ENCODE peak calls at places on chromosome 9, in nine cellular contexts. N is HepG2, J is fibroblast of mammary gland, W is RWPE2, S is neural progenitor cell, V is mammary epithelial cell, Y is GM10248, M is GM13976, F is epithelial cell of esophagus. P is an unnamed sample.
A peak's percentile ranks its signal among the peaks of the same experiment; 100 is the strongest.

GRCh38 chr9:34993502-34994428 is 4.2 kb downstream of the DNAJB5 start:
- DNase-seq in N (no peak), J (peak; percentile 81), W (peak; percentile 34), S (no peak), V (no peak), Y (no peak), M (peak; percentile 71), F (peak; percentile 44), P (peak; percentile 48)

GRCh38 chr9:134565316-134565915 is 76.2 kb upstream of the COL5A1 start:
- DNase-seq in N (no peak), J (no peak), W (no peak), S (no peak), V (no peak), Y (no peak), M (no peak), F (no peak), P (no peak)

GRCh38 chr9:73137286-73137899 is 14.3 kb upstream of the ANXA1 start:
- DNase-seq in N (no peak), J (peak; percentile 32), W (no peak), S (peak; percentile 27), V (peak; percentile 81), Y (no peak), M (no peak), F (peak; percentile 96), P (no peak)

GRCh38 chr9:121942313-121942712 is 150.8 kb downstream of the TTLL11 start:
- DNase-seq in N (peak; percentile 2), J (no peak), W (no peak), S (no peak), V (no peak), Y (no peak), M (no peak), F (no peak), P (no peak)

GRCh38 chr9:75391497-75391896 is 303.2 kb downstream of the OSTF1 start:
- DNase-seq in N (no peak), J (no peak), W (no peak), S (no peak), V (no peak), Y (no peak), M (no peak), F (no peak), P (no peak)

GRCh38 chr9:1554123-1555045 is 460.8 kb upstream of the SMARCA2 start:
- DNase-seq in N (no peak), J (no peak), W (no peak), S (no peak), V (no peak), Y (no peak), M (no peak), F (no peak), P (no peak)

GRCh38 chr9:108760841-108761240 is 94.9 kb downstream of the ACTL7B start:
- DNase-seq in N (no peak), J (peak; percentile 36), W (no peak), S (no peak), V (no peak), Y (no peak), M (no peak), F (no peak), P (no peak)

GRCh38 chr9:24939099-24939850 is 393.6 kb upstream of the IZUMO3 start:
- DNase-seq in N (no peak), J (no peak), W (no peak), S (no peak), V (no peak), Y (no peak), M (no peak), F (no peak), P (no peak)

GRCh38 chr9:112112941-112113399 is 62.1 kb downstream of the SUSD1 start:
- DNase-seq in N (peak; percentile 60), J (no peak), W (peak; percentile 55), S (peak; percentile 53), V (peak; percentile 85), Y (peak; percentile 29), M (peak; percentile 29), F (peak; percentile 82), P (peak; percentile 26)

GRCh38 chr9:80811003-80811402 is 878.3 kb downstream of the TLE1 start:
- DNase-seq in N (no peak), J (peak; percentile 16), W (no peak), S (no peak), V (peak; percentile 23), Y (no peak), M (no peak), F (peak; percentile 48), P (no peak)

GRCh38 chr9:134682651-134683364 is 41.2 kb downstream of the COL5A1 start:
- DNase-seq in N (no peak), J (no peak), W (peak; percentile 37), S (no peak), V (no peak), Y (no peak), M (no peak), F (no peak), P (no peak)

GRCh38 chr9:92328225-92328624 is 2.5 kb downstream of the CENPP start:
- DNase-seq in N (peak; percentile 28), J (peak; percentile 80), W (no peak), S (peak; percentile 16), V (peak; percentile 31), Y (peak; percentile 26), M (peak; percentile 39), F (peak; percentile 48), P (peak; percentile 20)

GRCh38 chr9:124783830-124784229 is 6.9 kb downstream of the OLFML2A start:
- DNase-seq in N (no peak), J (no peak), W (no peak), S (no peak), V (no peak), Y (no peak), M (no peak), F (no peak), P (peak; percentile 3)

GRCh38 chr9:33867747-33868429 is 50.9 kb downstream of the UBE2R2 start:
- DNase-seq in N (no peak), J (peak; percentile 82), W (no peak), S (no peak), V (no peak), Y (no peak), M (no peak), F (no peak), P (no peak)

GRCh38 chr9:26925609-26926008 is 21.4 kb downstream of the PLAA start:
- DNase-seq in N (no peak), J (no peak), W (no peak), S (no peak), V (no peak), Y (no peak), M (no peak), F (no peak), P (no peak)

GRCh38 chr9:72675586-72675985 is 154.2 kb downstream of the TMC1 start:
- DNase-seq in N (no peak), J (peak; percentile 31), W (no peak), S (no peak), V (peak; percentile 69), Y (no peak), M (no peak), F (peak; percentile 89), P (no peak)

GRCh38 chr9:87179556-87180340 is 232.4 kb upstream of the GAS1 start:
- DNase-seq in N (no peak), J (no peak), W (no peak), S (no peak), V (peak; percentile 86), Y (no peak), M (no peak), F (peak; percentile 80), P (no peak)

GRCh38 chr9:83270116-83270515 is 207.2 kb upstream of the RASEF start:
- DNase-seq in N (peak; percentile 10), J (no peak), W (no peak), S (no peak), V (no peak), Y (no peak), M (no peak), F (no peak), P (no peak)

GRCh38 chr9:16413509-16414016 is 456.9 kb downstream of the BNC2 start:
- DNase-seq in N (peak; percentile 95), J (peak; percentile 100), W (no peak), S (no peak), V (peak; percentile 25), Y (no peak), M (no peak), F (no peak), P (no peak)

GRCh38 chr9:104075801-104076753 is 18.0 kb upstream of the SMC2 start:
- DNase-seq in N (no peak), J (peak; percentile 87), W (no peak), S (no peak), V (peak; percentile 91), Y (no peak), M (no peak), F (peak; percentile 45), P (no peak)

GRCh38 chr9:79193001-79193400 is 378.8 kb upstream of the TLE4 start:
- DNase-seq in N (no peak), J (peak; percentile 42), W (no peak), S (no peak), V (no peak), Y (no peak), M (no peak), F (no peak), P (no peak)
- TF ChIP-seq CTCF in N (no peak), J (no peak), W (no peak), S (no peak), V (no peak), Y (no peak), M (no peak), F (no peak), P (no peak)

DNA sequence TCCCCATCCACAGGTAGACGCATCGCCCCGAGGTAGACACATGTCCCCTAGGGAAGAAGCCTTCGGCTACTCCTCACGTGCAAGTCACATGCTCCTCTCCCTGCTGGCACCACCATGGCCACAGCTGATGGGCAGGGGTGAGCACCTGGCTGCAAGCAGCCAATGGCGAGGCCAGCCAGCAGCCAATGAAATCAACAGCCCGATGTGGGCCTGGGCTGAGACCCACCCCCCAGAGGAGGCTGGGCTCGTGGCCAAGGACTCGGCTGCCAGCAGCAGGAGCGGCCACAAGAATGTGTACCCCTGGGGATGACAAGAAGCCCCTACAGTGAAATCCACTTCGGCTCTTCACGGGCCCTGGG is 21.9 kb upstream of the PTGES start:
- DNase-seq in N (no peak), J (no peak), W (no peak), S (no peak), V (no peak), Y (no peak), M (no peak), F (no peak), P (no peak)
- TF ChIP-seq CTCF in N (no peak), J (no peak), W (no peak), S (no peak), V (no peak), Y (no peak), M (no peak), F (no peak), P (no peak)

GRCh38 chr9:129333961-129334743 is 156.1 kb upstream of the IER5L start:
- DNase-seq in N (peak; percentile 94), J (peak; percentile 87), W (peak; percentile 99), S (peak; percentile 93), V (peak; percentile 97), Y (no peak), M (no peak), F (peak; percentile 98), P (no peak)
- TF ChIP-seq CTCF in N (peak; percentile 47), J (no peak), W (no peak), S (no peak), V (no peak), Y (no peak), M (no peak), F (no peak), P (no peak)

GRCh38 chr9:114914139-114914538 is 16.3 kb downstream of the TNFSF8 start:
- DNase-seq in N (no peak), J (peak; percentile 20), W (no peak), S (peak; percentile 14), V (no peak), Y (no peak), M (no peak), F (no peak), P (no peak)
- TF ChIP-seq CTCF in N (peak; percentile 21), J (peak; percentile 34), W (no peak), S (peak; percentile 47), V (peak; percentile 12), Y (no peak), M (peak; percentile 14), F (no peak), P (no peak)